ENCODE peak calls at places on chromosomes 4 and X, in four cellular contexts. One of them, this sample, is unnamed.

GRCh38 chr4:185933078-185933581 is 121.1 kb upstream of the SORBS2 start:
- DNase-seq in WERI-Rb-1: no peak
- DNase-seq in A549: no peak
- DNase-seq in body of pancreas: no peak
- DNase-seq in this sample: no peak

GRCh38 chr4:155608231-155608885 is 58.3 kb upstream of the GUCY1A1 start:
- DNase-seq in WERI-Rb-1: no peak
- DNase-seq in A549: no peak
- DNase-seq in body of pancreas: no peak
- DNase-seq in this sample: no peak

GRCh38 chr4:6773616-6774540 is 8.6 kb upstream of the KIAA0232 start:
- DNase-seq in WERI-Rb-1: no peak
- DNase-seq in A549: no peak
- DNase-seq in body of pancreas: no peak
- DNase-seq in this sample: no peak

GRCh38 chr4:48379587-48380140 is 38.3 kb downstream of the SLAIN2 start:
- DNase-seq in WERI-Rb-1: no peak
- DNase-seq in A549: no peak
- DNase-seq in body of pancreas: no peak
- DNase-seq in this sample: no peak

GRCh38 chrX:40090050-40090804 is 7.5 kb downstream of the BCOR start:
- DNase-seq in WERI-Rb-1: peak
- DNase-seq in A549: no peak
- DNase-seq in body of pancreas: no peak
- DNase-seq in this sample: peak

GRCh38 chr4:187059031-187059430 is 335.4 kb upstream of the FAT1 start:
- DNase-seq in WERI-Rb-1: no peak
- DNase-seq in A549: no peak
- DNase-seq in body of pancreas: no peak
- DNase-seq in this sample: no peak

GRCh38 chrX:131633285-131633917 is 89.5 kb downstream of the OR13H1 start:
- DNase-seq in WERI-Rb-1: peak
- DNase-seq in A549: peak
- DNase-seq in body of pancreas: peak
- DNase-seq in this sample: peak

GRCh38 chr4:131093303-131093702 is 1997.4 kb downstream of the C4orf33 start:
- DNase-seq in WERI-Rb-1: no peak
- DNase-seq in A549: no peak
- DNase-seq in body of pancreas: no peak
- DNase-seq in this sample: no peak

GRCh38 chrX:155998116-155998515 is 620 bp downstream of the IL9R start:
- DNase-seq in WERI-Rb-1: no peak
- DNase-seq in A549: no peak
- DNase-seq in body of pancreas: no peak
- DNase-seq in this sample: no peak

GRCh38 chr4:129515356-129515755 is 419.4 kb downstream of the C4orf33 start:
- DNase-seq in WERI-Rb-1: no peak
- DNase-seq in A549: no peak
- DNase-seq in body of pancreas: no peak
- DNase-seq in this sample: no peak

GRCh38 chr4:70667710-70668535 is 1.6 kb upstream of the JCHAIN start:
- DNase-seq in WERI-Rb-1: no peak
- DNase-seq in A549: no peak
- DNase-seq in body of pancreas: no peak
- DNase-seq in this sample: no peak

GRCh38 chrX:63932006-63932405 is 147.0 kb upstream of the ARHGEF9 start:
- DNase-seq in WERI-Rb-1: no peak
- DNase-seq in A549: no peak
- DNase-seq in body of pancreas: no peak
- DNase-seq in this sample: no peak

GRCh38 chr4:145234086-145234694 is 53.8 kb upstream of the OTUD4 start:
- DNase-seq in WERI-Rb-1: peak
- DNase-seq in A549: peak
- DNase-seq in body of pancreas: peak
- DNase-seq in this sample: peak

GRCh38 chr4:135840781-135841180 is 1639.2 kb upstream of the PABPC4L start:
- DNase-seq in WERI-Rb-1: no peak
- DNase-seq in A549: no peak
- DNase-seq in body of pancreas: no peak
- DNase-seq in this sample: no peak

GRCh38 chr4:11009281-11009680 is 324.7 kb upstream of the CLNK start:
- DNase-seq in WERI-Rb-1: no peak
- DNase-seq in A549: no peak
- DNase-seq in body of pancreas: no peak
- DNase-seq in this sample: no peak

GRCh38 chr4:7747062-7747385 is 192.6 kb downstream of the AFAP1 start:
- DNase-seq in WERI-Rb-1: no peak
- DNase-seq in A549: no peak
- DNase-seq in body of pancreas: no peak
- DNase-seq in this sample: no peak

GRCh38 chr4:40521957-40522356 is 107.7 kb downstream of the RBM47 start:
- DNase-seq in WERI-Rb-1: no peak
- DNase-seq in A549: no peak
- DNase-seq in body of pancreas: no peak
- DNase-seq in this sample: no peak

GRCh38 chr4:8026455-8026854 is 86.8 kb upstream of the AFAP1 start:
- DNase-seq in WERI-Rb-1: no peak
- DNase-seq in A549: no peak
- DNase-seq in body of pancreas: no peak
- DNase-seq in this sample: no peak

GRCh38 chr4:150994721-150995120 is 20.4 kb downstream of the LRBA start:
- DNase-seq in WERI-Rb-1: no peak
- DNase-seq in A549: no peak
- DNase-seq in body of pancreas: no peak
- DNase-seq in this sample: no peak

DNA sequence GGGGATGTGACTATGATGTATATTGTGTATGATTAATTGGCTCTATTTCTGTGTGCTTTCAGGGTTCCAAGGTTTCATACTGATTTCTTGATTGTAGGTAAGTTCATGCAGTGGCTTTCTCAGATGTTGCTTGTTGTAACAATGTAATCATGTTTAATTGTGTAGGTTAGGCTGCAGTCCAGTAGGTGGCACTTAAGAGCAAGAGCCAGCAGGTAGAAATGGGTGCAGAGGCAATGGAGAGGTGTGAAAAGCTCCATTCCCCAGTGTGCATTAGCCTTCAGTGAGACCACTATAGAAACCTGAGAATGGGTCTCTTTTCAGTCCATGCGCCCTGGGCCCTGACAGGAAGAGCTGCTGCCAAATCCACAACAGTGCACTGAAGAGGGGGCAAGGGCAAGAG is 28.2 kb downstream of the DCAF12L2 start:
- DNase-seq in WERI-Rb-1: no peak
- DNase-seq in A549: peak
- DNase-seq in body of pancreas: no peak
- DNase-seq in this sample: no peak
- TF ChIP-seq CTCF in WERI-Rb-1: peak
- TF ChIP-seq CTCF in A549: no peak
- TF ChIP-seq CTCF in body of pancreas: no peak
- TF ChIP-seq CTCF in this sample: peak

GRCh38 chr4:21848001-21848400 is 100.6 kb downstream of the KCNIP4 start:
- DNase-seq in WERI-Rb-1: peak
- DNase-seq in A549: no peak
- DNase-seq in body of pancreas: no peak
- DNase-seq in this sample: no peak
- TF ChIP-seq CTCF in WERI-Rb-1: peak
- TF ChIP-seq CTCF in A549: no peak
- TF ChIP-seq CTCF in body of pancreas: no peak
- TF ChIP-seq CTCF in this sample: no peak

DNA sequence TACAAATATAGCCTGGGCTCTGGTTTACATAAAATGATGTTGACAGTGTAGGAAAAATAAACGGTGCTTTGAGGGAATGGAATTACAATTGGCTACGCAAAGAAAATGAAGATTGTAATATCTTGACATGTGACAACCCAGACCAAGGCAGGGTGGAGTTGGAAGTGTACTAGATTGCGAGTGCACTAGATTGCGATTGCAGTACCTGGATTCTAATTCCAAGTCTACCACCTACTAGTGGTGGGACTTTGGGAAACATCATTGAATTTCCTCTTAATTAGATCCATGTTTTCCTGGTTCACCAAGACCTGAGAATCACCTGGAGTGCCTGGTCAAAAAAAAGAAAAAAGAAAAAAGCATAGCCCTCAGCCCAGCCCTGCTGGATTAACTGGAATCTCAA is 18.6 kb downstream of the EGF start:
- DNase-seq in WERI-Rb-1: no peak
- DNase-seq in A549: no peak
- DNase-seq in body of pancreas: no peak
- DNase-seq in this sample: no peak
- TF ChIP-seq CTCF in WERI-Rb-1: peak
- TF ChIP-seq CTCF in A549: no peak
- TF ChIP-seq CTCF in body of pancreas: peak
- TF ChIP-seq CTCF in this sample: no peak

GRCh38 chr4:1023895-1024740 is 12.7 kb downstream of the FGFRL1 start:
- DNase-seq in WERI-Rb-1: no peak
- DNase-seq in A549: no peak
- DNase-seq in body of pancreas: no peak
- DNase-seq in this sample: no peak
- TF ChIP-seq CTCF in WERI-Rb-1: no peak
- TF ChIP-seq CTCF in A549: no peak
- TF ChIP-seq CTCF in body of pancreas: no peak
- TF ChIP-seq CTCF in this sample: no peak

GRCh38 chr4:75708218-75708691 is 16.1 kb upstream of the USO1 start:
- DNase-seq in WERI-Rb-1: peak
- DNase-seq in A549: peak
- DNase-seq in body of pancreas: no peak
- DNase-seq in this sample: no peak
- TF ChIP-seq CTCF in WERI-Rb-1: peak
- TF ChIP-seq CTCF in A549: peak
- TF ChIP-seq CTCF in body of pancreas: peak
- TF ChIP-seq CTCF in this sample: peak

DNA sequence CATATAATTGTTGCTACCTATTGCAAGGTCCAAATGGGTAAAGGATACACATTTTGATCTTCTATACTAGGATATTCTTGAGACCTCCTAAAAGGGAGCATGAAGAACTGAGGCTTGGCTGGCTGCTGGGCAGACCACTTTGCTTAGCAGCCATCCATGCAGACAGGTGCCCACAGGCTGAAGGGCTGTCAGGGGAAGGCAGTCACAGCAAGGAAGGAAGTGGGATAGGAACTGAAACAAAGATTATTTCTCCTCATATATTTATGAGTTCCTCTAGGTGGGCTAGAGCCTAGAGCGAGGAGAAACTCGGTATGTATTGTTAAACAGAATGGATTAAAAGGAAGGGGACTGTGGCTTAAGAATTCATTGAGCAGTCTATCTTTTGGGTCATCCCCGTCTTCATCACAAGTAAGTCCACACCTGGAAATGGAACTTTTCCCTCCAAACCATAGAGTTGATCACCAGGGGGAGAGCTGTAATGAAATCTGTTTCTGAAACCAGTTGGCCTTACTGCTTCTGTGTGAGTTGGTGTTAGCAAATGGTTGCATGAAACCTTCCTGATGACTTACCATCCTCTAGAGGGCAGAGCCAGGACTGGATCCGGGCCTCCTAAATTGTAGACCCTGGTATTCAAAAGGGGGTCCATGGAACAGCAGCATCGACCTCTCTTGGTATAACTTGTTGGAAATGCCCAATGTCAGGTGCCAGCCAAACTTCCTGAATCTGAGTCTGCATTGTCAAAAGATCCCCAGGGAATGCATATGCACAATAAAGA is 42.3 kb downstream of the AFF2 start:
- DNase-seq in WERI-Rb-1: no peak
- DNase-seq in A549: no peak
- DNase-seq in body of pancreas: no peak
- DNase-seq in this sample: no peak
- TF ChIP-seq CTCF in WERI-Rb-1: no peak
- TF ChIP-seq CTCF in A549: no peak
- TF ChIP-seq CTCF in body of pancreas: no peak
- TF ChIP-seq CTCF in this sample: no peak

GRCh38 chrX:146224442-146224841 is 406.8 kb downstream of the SLITRK2 start:
- DNase-seq in WERI-Rb-1: no peak
- DNase-seq in A549: no peak
- DNase-seq in body of pancreas: no peak
- DNase-seq in this sample: no peak
- TF ChIP-seq CTCF in WERI-Rb-1: peak
- TF ChIP-seq CTCF in A549: no peak
- TF ChIP-seq CTCF in body of pancreas: no peak
- TF ChIP-seq CTCF in this sample: peak

GRCh38 chr4:20078644-20079043 is 173.1 kb upstream of the SLIT2 start:
- DNase-seq in WERI-Rb-1: no peak
- DNase-seq in A549: no peak
- DNase-seq in body of pancreas: no peak
- DNase-seq in this sample: no peak

GRCh38 chr4:20074450-20074849 is 177.3 kb upstream of the SLIT2 start:
- DNase-seq in WERI-Rb-1: no peak
- DNase-seq in A549: no peak
- DNase-seq in body of pancreas: no peak
- DNase-seq in this sample: no peak

GRCh38 chr4:20075479-20075878 is 176.2 kb upstream of the SLIT2 start:
- DNase-seq in WERI-Rb-1: no peak
- DNase-seq in A549: no peak
- DNase-seq in body of pancreas: no peak
- DNase-seq in this sample: no peak
- TF ChIP-seq CTCF in WERI-Rb-1: no peak
- TF ChIP-seq CTCF in A549: no peak
- TF ChIP-seq CTCF in body of pancreas: no peak
- TF ChIP-seq CTCF in this sample: no peak